ENCODE peak calls at places on chromosomes 12 and 14, in four cellular contexts. Y, K, J and U are unnamed samples.

GRCh38 chr12:6378709-6379427 is 3.5 kb upstream of the SCNN1A start:
- DNase-seq in Y (no peak), K (no peak), J (no peak), U (no peak)

GRCh38 chr12:11798856-11799530 is 149.5 kb downstream of the ETV6 start:
- DNase-seq in Y (no peak), J (no peak), K (no peak), U (no peak)

GRCh38 chr14:35879654-35880249 is 53.6 kb downstream of the BRMS1L start:
- DNase-seq in Y (peak), K (no peak), J (peak), U (no peak)

GRCh38 chr14:89000007-89000942 is 175.8 kb downstream of the TTC8 start:
- DNase-seq in J (peak), K (no peak), Y (peak), U (peak)

GRCh38 chr12:77590306-77590705 is 240.4 kb upstream of the NAV3 start:
- DNase-seq in J (no peak), K (no peak), Y (no peak), U (no peak)

GRCh38 chr12:14111230-14111865 is 129.9 kb upstream of the GRIN2B start:
- DNase-seq in K (no peak), J (peak), Y (peak), U (no peak)

GRCh38 chr12:96015672-96016071 is 19.5 kb upstream of the HAL start:
- DNase-seq in J (peak), Y (peak), K (no peak), U (peak)

GRCh38 chr12:3431685-3432084 is 59.3 kb upstream of the PRMT8 start:
- DNase-seq in K (no peak), J (no peak), Y (no peak), U (no peak)

GRCh38 chr14:63039800-63040380 is 5.4 kb downstream of the KCNH5 start:
- DNase-seq in K (no peak), J (peak), Y (peak), U (no peak)

GRCh38 chr14:52313493-52313881 is 625 bp upstream of the PTGER2 start:
- DNase-seq in Y (no peak), J (peak), K (no peak), U (no peak)

GRCh38 chr12:120597861-120598260 is 16.7 kb upstream of the POP5 start:
- DNase-seq in K (no peak), Y (no peak), J (no peak), U (no peak)

GRCh38 chr14:76924363-76925151 is 98.3 kb downstream of the LRRC74A start:
- DNase-seq in Y (peak), J (peak), K (peak), U (no peak)

GRCh38 chr12:3604750-3605638 is 114.0 kb downstream of the PRMT8 start:
- DNase-seq in Y (no peak), J (peak), K (no peak), U (peak)

GRCh38 chr14:77027538-77028383 is 747 bp downstream of the IRF2BPL start:
- DNase-seq in K (peak), Y (peak), J (peak), U (peak)

GRCh38 chr12:1859643-1860042 is 39.3 kb downstream of the LRTM2 start:
- DNase-seq in K (no peak), J (no peak), Y (peak), U (no peak)

GRCh38 chr12:121892673-121893561 is 4.3 kb downstream of the PSMD9 start:
- DNase-seq in J (no peak), Y (no peak), K (no peak), U (no peak)
- H3K27ac ChIP-seq in J (no peak), Y (no peak), K (no peak), U (peak)

GRCh38 chr14:99561827-99562226 is 42.2 kb downstream of the CCDC85C start:
- DNase-seq in K (no peak), Y (no peak), J (no peak), U (no peak)
- H3K27ac ChIP-seq in K (no peak), Y (no peak), J (no peak), U (no peak)

DNA sequence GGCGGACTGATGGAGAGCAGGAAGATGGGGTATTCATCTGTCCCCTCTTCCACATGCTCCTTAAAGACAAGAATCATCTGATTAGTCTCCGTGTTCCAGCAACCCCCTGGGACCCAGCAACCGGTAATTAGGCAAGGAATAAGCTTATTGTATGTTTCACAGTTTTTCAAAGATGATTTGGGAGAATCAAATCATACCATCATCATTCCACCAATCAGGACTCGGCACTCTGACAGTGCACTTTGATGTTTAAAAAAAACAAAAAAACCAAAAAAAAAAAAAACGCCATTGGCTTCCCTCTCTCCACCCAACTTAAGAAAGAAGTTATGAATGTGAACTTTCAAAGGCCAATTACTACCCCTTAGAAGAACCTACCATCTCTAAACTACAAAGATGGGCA is 1.3 kb upstream of the DYNC1H1 start:
- DNase-seq in K (no peak), Y (no peak), J (no peak), U (no peak)
- H3K27ac ChIP-seq in K (no peak), Y (peak), J (no peak), U (no peak)

GRCh38 chr12:32270818-32271710 is 128.3 kb upstream of the FGD4 start:
- DNase-seq in J (peak), Y (peak), K (peak), U (no peak)

GRCh38 chr12:32265920-32266319 is 133.4 kb upstream of the FGD4 start:
- DNase-seq in K (no peak), Y (no peak), J (no peak), U (no peak)

GRCh38 chr12:32264995-32265394 is 134.4 kb upstream of the FGD4 start:
- DNase-seq in Y (no peak), J (no peak), K (no peak), U (no peak)

GRCh38 chr12:32265461-32265860 is 133.9 kb upstream of the FGD4 start:
- DNase-seq in Y (no peak), J (no peak), K (no peak), U (no peak)

GRCh38 chr12:32266756-32267155 is 132.6 kb upstream of the FGD4 start:
- DNase-seq in J (no peak), Y (no peak), K (no peak), U (no peak)
- H3K27ac ChIP-seq in J (no peak), Y (no peak), K (no peak), U (no peak)

DNA sequence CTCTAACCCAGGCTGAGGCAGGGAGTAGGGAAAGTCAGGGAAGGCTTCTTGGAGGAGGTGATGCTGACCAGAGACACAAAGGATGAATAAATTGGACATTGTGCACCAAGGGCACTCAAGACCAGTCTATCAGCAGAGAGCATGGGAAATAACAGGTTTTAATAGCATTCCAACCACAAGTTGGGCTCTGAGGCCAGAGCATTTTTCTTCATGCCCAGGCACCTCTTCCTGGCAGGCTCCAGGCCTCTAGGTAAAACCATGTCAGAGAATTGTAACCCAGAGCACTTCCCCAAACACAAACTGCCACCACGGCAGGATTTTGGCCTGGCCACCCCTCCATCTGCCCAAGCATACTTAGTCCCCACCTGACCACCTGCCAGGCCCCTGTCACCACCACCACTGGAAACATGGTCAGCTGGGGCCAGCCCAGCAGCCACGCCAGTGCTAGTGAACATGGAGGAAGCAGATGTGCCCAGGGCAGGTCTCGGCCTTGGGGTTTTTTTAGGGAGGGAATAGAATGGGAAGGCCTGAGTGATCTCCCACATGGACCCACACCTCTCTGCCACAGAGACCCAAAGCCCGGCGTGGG is 22.7 kb downstream of the LTBP2 start:
- DNase-seq in Y (no peak), K (no peak), J (no peak), U (peak)
- H3K27ac ChIP-seq in Y (no peak), K (no peak), J (no peak), U (no peak)

GRCh38 chr12:25293596-25293995 is 42.9 kb upstream of the KRAS start:
- DNase-seq in K (no peak), Y (no peak), J (no peak), U (no peak)
- H3K27ac ChIP-seq in K (no peak), Y (no peak), J (no peak), U (no peak)

GRCh38 chr12:112839386-112839972 is 47.9 kb downstream of the RPH3A start:
- DNase-seq in Y (peak), J (peak), K (no peak), U (no peak)

GRCh38 chr12:112843272-112843671 is 51.7 kb downstream of the RPH3A start:
- DNase-seq in J (no peak), K (no peak), Y (peak), U (no peak)

GRCh38 chr12:112841240-112841639 is 49.7 kb downstream of the RPH3A start:
- DNase-seq in Y (no peak), J (no peak), K (no peak), U (no peak)

GRCh38 chr12:112842441-112842840 is 50.9 kb downstream of the RPH3A start:
- DNase-seq in J (no peak), K (no peak), Y (no peak), U (no peak)

DNA sequence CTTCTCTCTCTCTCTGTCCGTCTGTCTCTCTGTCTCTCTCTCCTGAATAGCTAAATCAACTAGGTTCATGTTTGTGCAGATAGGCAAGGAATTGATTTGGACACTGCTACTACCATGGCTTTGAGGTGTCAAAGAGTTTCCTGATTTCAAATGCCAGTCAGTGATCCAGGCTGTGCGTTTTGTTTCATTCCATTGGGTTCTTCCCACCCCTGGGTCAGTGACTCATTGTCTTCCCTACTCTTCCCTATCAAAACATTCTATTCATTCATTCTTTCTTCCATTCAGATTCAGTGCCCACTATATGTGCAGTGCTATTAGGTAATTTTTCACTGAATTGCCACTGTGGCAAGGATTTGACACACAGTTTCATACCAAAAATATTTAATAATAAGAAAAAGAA is 50.3 kb downstream of the RPH3A start:
- DNase-seq in J (no peak), Y (peak), K (no peak), U (no peak)
- H3K27ac ChIP-seq in J (no peak), Y (peak), K (no peak), U (no peak)